ENCODE peak calls at places on chromosomes 7 and 10, in six cellular contexts. G, E, H, W, X and K are unnamed samples.

GRCh38 chr7:140345426-140345825 is 52.9 kb downstream of the SLC37A3 start:
- DNase-seq in X (no peak), E (no peak), W (no peak), H (no peak), G (no peak), K (no peak)

GRCh38 chr7:87475359-87476178 is at the start of gene ABCB4:
- DNase-seq in W (no peak), H (no peak), E (peak; percentile 13), X (no peak), G (no peak), K (no peak)

GRCh38 chr10:86692664-86693063 is 24.4 kb downstream of the LDB3 start:
- DNase-seq in E (no peak), X (no peak), G (no peak), W (no peak), H (no peak), K (no peak)

GRCh38 chr10:101224910-101225823 is 4.1 kb downstream of the LBX1 start:
- DNase-seq in G (no peak), W (no peak), X (no peak), E (no peak), H (no peak), K (no peak)

GRCh38 chr10:13990918-13991317 is 339.8 kb downstream of the FRMD4A start:
- DNase-seq in W (no peak), E (no peak), G (peak; percentile 81), H (no peak), X (no peak), K (no peak)

GRCh38 chr10:18303851-18304800 is 163.9 kb downstream of the CACNB2 start:
- DNase-seq in X (no peak), W (no peak), H (no peak), G (no peak), E (no peak), K (no peak)

GRCh38 chr7:28983396-28984190 is 25.5 kb upstream of the TRIL start:
- DNase-seq in H (no peak), X (no peak), W (no peak), G (no peak), E (no peak), K (no peak)

GRCh38 chr7:24587853-24588252 is 14.6 kb downstream of the PALS2 start:
- DNase-seq in H (peak; percentile 34), E (no peak), X (no peak), W (no peak), G (no peak), K (peak; percentile 66)

GRCh38 chr7:145643981-145644380 is 472.6 kb upstream of the CNTNAP2 start:
- DNase-seq in X (no peak), E (no peak), H (no peak), W (no peak), G (no peak), K (no peak)

GRCh38 chr7:133139350-133139749 is 57.5 kb upstream of the CHCHD3 start:
- DNase-seq in E (peak; percentile 38), G (peak; percentile 73), H (peak; percentile 50), W (no peak), X (peak; percentile 14), K (peak; percentile 4)

GRCh38 chr7:132666076-132666775 is 90.0 kb upstream of the PLXNA4 start:
- DNase-seq in X (no peak), G (no peak), E (no peak), W (no peak), H (peak; percentile 17), K (no peak)

GRCh38 chr10:103476046-103476768 is 2.8 kb downstream of the CALHM3 start:
- DNase-seq in H (peak; percentile 39), W (no peak), E (no peak), G (peak; percentile 22), X (no peak), K (no peak)

GRCh38 chr10:71678057-71678805 is 41.3 kb downstream of the C10orf105 start:
- DNase-seq in H (no peak), E (no peak), X (no peak), G (no peak), W (no peak), K (no peak)

GRCh38 chr7:64651203-64651602 is 14.7 kb upstream of the ZNF107 start:
- DNase-seq in G (no peak), H (no peak), E (no peak), W (no peak), X (no peak), K (no peak)

GRCh38 chr10:17562572-17562971 is 54.6 kb downstream of the HACD1 start:
- DNase-seq in H (no peak), G (peak; percentile 88), E (no peak), X (no peak), W (no peak), K (no peak)

GRCh38 chr7:86932038-86932512 is 127.4 kb downstream of the ELAPOR2 start:
- DNase-seq in G (peak; percentile 96), H (peak; percentile 5), W (no peak), X (no peak), E (no peak), K (no peak)

GRCh38 chr7:83791737-83792136 is 142.8 kb upstream of the SEMA3E start:
- DNase-seq in X (no peak), H (peak; percentile 3), G (no peak), E (no peak), W (no peak), K (no peak)

GRCh38 chr10:129937351-129937751 is 26.7 kb downstream of the EBF3 start:
- DNase-seq in G (no peak), X (no peak), W (no peak), E (no peak), H (no peak), K (no peak)

GRCh38 chr10:97708167-97708566 is 5.4 kb upstream of the MARVELD1 start:
- DNase-seq in X (no peak), G (no peak), E (no peak), H (no peak), W (no peak), K (no peak)

GRCh38 chr10:97707134-97707861 is 6.2 kb upstream of the MARVELD1 start:
- DNase-seq in G (no peak), E (no peak), H (no peak), W (no peak), X (no peak), K (no peak)

GRCh38 chr10:97709746-97710078 is 3.8 kb upstream of the MARVELD1 start:
- DNase-seq in E (no peak), X (no peak), W (no peak), H (no peak), G (no peak), K (no peak)

GRCh38 chr10:97711640-97712267 is 1.8 kb upstream of the MARVELD1 start:
- DNase-seq in H (no peak), W (no peak), X (no peak), E (no peak), G (no peak), K (no peak)

DNA sequence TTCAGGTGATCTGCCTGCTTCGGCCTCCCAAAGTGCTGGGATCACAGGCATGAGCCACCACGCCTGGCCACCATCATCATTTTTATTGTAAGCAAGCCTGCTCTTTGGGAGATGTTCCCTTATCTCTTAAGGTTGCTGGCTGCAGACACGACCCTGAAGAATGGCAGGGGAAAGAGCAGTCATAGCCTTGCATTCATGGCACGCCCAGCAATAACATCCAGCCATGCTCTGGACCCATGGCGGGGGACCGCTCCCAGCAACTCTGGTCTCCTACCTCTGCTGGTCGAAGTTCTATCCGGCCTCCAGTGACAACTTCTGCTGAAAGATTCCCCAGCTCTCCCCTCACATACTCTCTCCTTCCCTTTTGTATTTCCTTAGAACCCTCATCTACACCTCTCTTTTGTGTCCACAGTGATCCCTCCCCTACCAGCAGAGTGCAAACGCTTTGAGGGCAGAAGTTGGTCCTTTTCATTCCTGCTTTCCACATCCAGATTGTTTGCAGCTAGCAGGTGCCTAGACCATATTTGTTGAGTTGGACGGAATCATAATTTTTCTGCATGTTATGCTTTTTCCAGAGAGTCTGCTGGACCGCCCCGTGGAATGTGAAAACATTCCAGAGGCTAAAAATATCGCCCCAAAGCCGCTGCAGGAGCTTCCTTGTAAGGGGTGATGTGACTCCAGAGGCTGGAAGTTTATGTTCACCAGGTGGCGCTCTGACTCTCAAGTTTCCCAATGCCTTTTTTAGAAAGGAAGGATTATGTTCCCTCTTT is 4.4 kb upstream of the MARVELD1 start:
- DNase-seq in G (peak; percentile 87), H (peak; percentile 77), X (no peak), W (peak; percentile 90), E (no peak), K (peak; percentile 56)
- TF ChIP-seq CTCF in G (peak; percentile 78), H (peak; percentile 78), X (peak; percentile 76), W (peak; percentile 79), E (peak; percentile 64), K (peak; percentile 49)

DNA sequence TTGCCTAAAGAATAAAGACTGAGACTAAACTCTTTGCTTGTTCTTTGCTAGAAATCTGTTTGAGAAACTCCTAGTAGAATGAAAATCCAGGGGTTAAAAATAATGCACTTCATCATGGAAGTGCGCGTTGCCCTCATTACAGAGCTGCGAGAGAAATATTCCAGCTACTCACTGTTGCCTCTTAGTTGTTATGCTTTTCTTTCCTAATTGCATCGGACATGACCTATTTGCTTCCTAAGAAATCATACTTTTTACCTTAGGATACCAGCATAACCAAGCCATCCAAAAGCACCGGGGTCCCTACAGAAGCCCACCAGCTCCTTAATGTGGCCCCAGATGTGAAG is 643 bp downstream of the THSD7A start:
- DNase-seq in E (no peak), H (no peak), G (peak; percentile 49), X (no peak), W (no peak), K (peak; percentile 3)
- TF ChIP-seq CTCF in E (no peak), H (no peak), G (no peak), X (no peak), W (no peak), K (no peak)

GRCh38 chr7:25842201-25842726 is 309.7 kb upstream of the NFE2L3 start:
- DNase-seq in W (no peak), H (no peak), X (no peak), E (no peak), G (no peak), K (no peak)

GRCh38 chr7:25841575-25841974 is 310.4 kb upstream of the NFE2L3 start:
- DNase-seq in H (no peak), G (no peak), X (no peak), W (no peak), E (no peak), K (no peak)

GRCh38 chr7:25840209-25840792 is 311.7 kb upstream of the NFE2L3 start:
- DNase-seq in H (no peak), E (no peak), W (no peak), X (no peak), G (no peak), K (no peak)

GRCh38 chr7:25835191-25835590 is 316.8 kb upstream of the NFE2L3 start:
- DNase-seq in X (no peak), H (no peak), E (no peak), W (no peak), G (no peak), K (no peak)

DNA sequence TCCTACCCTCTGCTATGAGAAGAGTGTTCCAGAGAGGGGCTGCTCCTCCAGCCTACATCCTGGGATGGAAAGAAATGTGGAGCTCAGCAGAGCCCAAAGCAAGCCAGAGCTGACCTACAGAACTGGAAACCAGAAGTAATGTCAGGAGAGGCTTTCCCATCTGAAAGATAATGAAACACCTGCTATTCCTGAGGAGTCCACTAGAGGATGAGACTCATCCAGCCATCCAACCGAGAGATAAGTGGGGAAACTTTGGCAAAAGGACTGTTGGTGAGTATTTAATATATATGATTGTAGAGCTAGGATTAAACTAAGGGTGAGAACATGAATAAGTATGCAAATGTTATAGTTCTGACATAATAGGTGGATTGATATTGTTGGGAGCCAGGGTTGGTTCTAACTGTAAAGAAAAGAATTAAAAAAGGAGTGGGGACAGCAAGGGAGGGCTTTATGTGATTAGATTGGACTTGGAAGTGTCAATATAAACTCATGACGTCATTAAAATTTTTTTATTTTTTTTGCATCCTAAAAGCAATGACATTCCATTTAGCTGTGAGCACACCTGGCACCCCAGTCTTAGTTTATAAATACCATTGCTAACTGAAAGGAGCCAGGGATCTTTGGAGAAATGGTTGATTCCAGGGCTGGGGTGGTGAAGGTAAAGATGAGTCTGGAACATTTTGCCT is 312.8 kb upstream of the NFE2L3 start:
- DNase-seq in X (no peak), E (no peak), W (no peak), H (peak; percentile 30), G (no peak), K (no peak)
- TF ChIP-seq CTCF in X (peak; percentile 47), E (peak; percentile 36), W (no peak), H (no peak), G (peak; percentile 37), K (peak; percentile 63)

GRCh38 chr10:49161411-49161997 is 26.7 kb downstream of the TMEM273 start:
- DNase-seq in X (no peak), W (no peak), H (peak; percentile 44), G (peak; percentile 46), E (no peak), K (no peak)
- TF ChIP-seq CTCF in X (peak; percentile 37), W (peak; percentile 63), H (no peak), G (peak; percentile 38), E (peak; percentile 46), K (no peak)